ENCODE peak calls at places on chromosomes 13 and 19, in nine cellular contexts. S, O, C, V, Q, F, X, G and M are unnamed samples.

GRCh38 chr13:39571502-39572092 is 31.4 kb downstream of the LHFPL6 start:
- DNase-seq in C (peak), G (no peak), V (no peak), F (no peak), S (no peak), Q (no peak), X (no peak), O (no peak), M (no peak)

GRCh38 chr19:7004313-7004931 is 16.8 kb downstream of the MBD3L2B start:
- DNase-seq in F (no peak), V (no peak), G (peak), Q (no peak), S (no peak), O (peak), X (peak), C (no peak), M (no peak)

GRCh38 chr13:91302070-91302469 is 45.4 kb upstream of the MIR17HG start:
- DNase-seq in V (no peak), C (no peak), G (no peak), O (no peak), F (no peak), S (no peak), X (no peak), Q (no peak), M (no peak)

GRCh38 chr19:14127176-14127575 is 9.2 kb downstream of the ASF1B start:
- DNase-seq in G (peak), S (no peak), O (no peak), V (no peak), C (peak), X (no peak), F (no peak), Q (no peak), M (no peak)

GRCh38 chr13:107941345-107942029 is 273.8 kb downstream of the LIG4 start:
- DNase-seq in V (no peak), X (no peak), S (no peak), Q (no peak), G (no peak), O (no peak), C (no peak), F (no peak), M (no peak)

GRCh38 chr13:70203661-70204229 is 95.5 kb upstream of the KLHL1 start:
- DNase-seq in Q (no peak), O (no peak), V (no peak), X (peak), F (no peak), C (no peak), G (no peak), S (no peak), M (no peak)

GRCh38 chr19:41367848-41368301 is 3.9 kb upstream of the B9D2 start:
- DNase-seq in C (no peak), V (no peak), G (peak), F (no peak), O (peak), X (peak), Q (no peak), S (no peak), M (peak)

GRCh38 chr13:32883501-32883900 is 132.7 kb upstream of the KL start:
- DNase-seq in G (no peak), Q (no peak), V (no peak), F (no peak), C (no peak), O (peak), S (peak), X (no peak), M (no peak)

GRCh38 chr13:60759499-60759898 is 362.5 kb downstream of the TDRD3 start:
- DNase-seq in O (no peak), G (peak), S (no peak), Q (no peak), F (no peak), X (peak), C (no peak), V (no peak), M (no peak)

GRCh38 chr19:1113278-1113985 is 9.6 kb downstream of the GPX4 start:
- DNase-seq in G (peak), C (peak), Q (peak), F (peak), O (peak), V (peak), X (peak), S (peak), M (no peak)

GRCh38 chr13:109402976-109403375 is 383.4 kb downstream of the IRS2 start:
- DNase-seq in Q (no peak), F (no peak), C (no peak), S (no peak), X (no peak), O (no peak), V (no peak), G (no peak), M (no peak)

GRCh38 chr19:40393894-40394815 is 4.2 kb upstream of the HIPK4 start:
- DNase-seq in X (no peak), G (no peak), C (no peak), F (no peak), S (no peak), V (no peak), O (no peak), Q (no peak), M (no peak)

GRCh38 chr19:54653181-54653809 is 9.5 kb upstream of the LILRB4 start:
- DNase-seq in O (peak), C (no peak), F (no peak), G (no peak), V (no peak), X (peak), Q (no peak), S (no peak), M (no peak)

GRCh38 chr19:8135946-8136618 is 13.3 kb downstream of the FBN3 start:
- DNase-seq in F (no peak), V (no peak), G (no peak), X (no peak), O (no peak), S (no peak), Q (no peak), C (no peak), M (no peak)

GRCh38 chr19:7772752-7773291 is 9.8 kb downstream of the CLEC4M start:
- DNase-seq in F (no peak), O (no peak), C (no peak), G (no peak), V (no peak), S (no peak), Q (no peak), X (no peak), M (peak)

GRCh38 chr13:110047511-110047910 is 259.4 kb downstream of the COL4A1 start:
- DNase-seq in F (no peak), Q (peak), V (no peak), G (peak), O (peak), C (no peak), X (no peak), S (peak), M (no peak)

GRCh38 chr13:51643882-51644281 is 59.6 kb downstream of the WDFY2 start:
- DNase-seq in C (no peak), Q (no peak), O (peak), G (no peak), F (no peak), V (no peak), S (no peak), X (peak), M (peak)

GRCh38 chr13:31274345-31274870 is 74.6 kb downstream of the B3GLCT start:
- DNase-seq in X (no peak), S (no peak), G (no peak), F (no peak), C (no peak), V (no peak), Q (no peak), O (peak), M (no peak)

GRCh38 chr19:2084993-2085720 is 11.0 kb downstream of the MOB3A start:
- DNase-seq in S (no peak), Q (peak), G (peak), V (peak), C (peak), O (no peak), X (no peak), F (peak), M (no peak)

GRCh38 chr13:65592757-65593156 is 1637.4 kb downstream of the PCDH9 start:
- DNase-seq in V (no peak), O (peak), C (no peak), Q (no peak), G (no peak), S (no peak), X (no peak), F (no peak), M (no peak)

GRCh38 chr13:42549555-42549941 is 24.4 kb upstream of the TNFSF11 start:
- DNase-seq in V (no peak), C (no peak), O (no peak), G (no peak), X (no peak), S (no peak), Q (no peak), F (no peak), M (no peak)

GRCh38 chr19:38640368-38640767 is 7.1 kb upstream of the ACTN4 start:
- DNase-seq in G (no peak), F (no peak), X (no peak), S (no peak), Q (no peak), C (no peak), O (peak), V (no peak), M (no peak)

GRCh38 chr13:109869312-109870237 is 83.2 kb upstream of the IRS2 start:
- DNase-seq in X (peak), G (peak), O (peak), S (peak), F (no peak), C (peak), V (no peak), Q (peak), M (no peak)

GRCh38 chr19:2233601-2234280 is 2.4 kb downstream of the PLEKHJ1 start:
- DNase-seq in O (no peak), Q (no peak), S (no peak), C (no peak), X (no peak), V (no peak), F (no peak), G (no peak), M (no peak)

GRCh38 chr13:77565635-77566034 is 30.1 kb downstream of the SCEL start:
- DNase-seq in V (no peak), G (no peak), Q (no peak), C (no peak), F (no peak), X (peak), O (peak), S (no peak), M (no peak)

GRCh38 chr13:112113355-112113754 is 46.4 kb downstream of the SOX1 start:
- DNase-seq in Q (no peak), C (no peak), X (no peak), S (no peak), G (no peak), O (no peak), F (no peak), V (no peak), M (no peak)

GRCh38 chr19:44603201-44603945 is 10.0 kb upstream of the IGSF23 start:
- DNase-seq in S (peak), C (no peak), F (no peak), X (no peak), V (no peak), Q (no peak), G (peak), O (peak), M (no peak)

GRCh38 chr19:55973982-55974381 is 12.6 kb upstream of the NLRP5 start:
- DNase-seq in V (no peak), S (no peak), G (no peak), C (no peak), Q (no peak), O (no peak), F (no peak), X (no peak), M (no peak)

GRCh38 chr19:485583-486236 is 10.6 kb upstream of the MADCAM1 start:
- DNase-seq in G (peak), F (no peak), S (no peak), C (peak), O (no peak), V (no peak), Q (peak), X (no peak), M (no peak)

GRCh38 chr19:9881720-9882119 is 46.6 kb downstream of the PIN1 start:
- DNase-seq in Q (no peak), O (no peak), C (no peak), G (no peak), V (no peak), S (no peak), F (no peak), X (no peak), M (no peak)

GRCh38 chr19:47004012-47004465 is 15.6 kb upstream of the NPAS1 start:
- DNase-seq in X (no peak), F (no peak), G (no peak), S (no peak), V (no peak), C (no peak), O (no peak), Q (no peak), M (no peak)

GRCh38 chr19:47002853-47003610 is 16.6 kb upstream of the NPAS1 start:
- DNase-seq in F (no peak), X (no peak), S (no peak), C (no peak), O (no peak), G (no peak), V (no peak), Q (no peak), M (no peak)

GRCh38 chr19:47005164-47005641 is 14.4 kb upstream of the NPAS1 start:
- DNase-seq in S (no peak), Q (no peak), O (no peak), C (no peak), X (no peak), G (no peak), F (no peak), V (no peak), M (no peak)

GRCh38 chr19:47002106-47002766 is 17.4 kb upstream of the NPAS1 start:
- DNase-seq in X (peak), Q (no peak), G (no peak), S (no peak), V (no peak), C (peak), O (no peak), F (no peak), M (no peak)

DNA sequence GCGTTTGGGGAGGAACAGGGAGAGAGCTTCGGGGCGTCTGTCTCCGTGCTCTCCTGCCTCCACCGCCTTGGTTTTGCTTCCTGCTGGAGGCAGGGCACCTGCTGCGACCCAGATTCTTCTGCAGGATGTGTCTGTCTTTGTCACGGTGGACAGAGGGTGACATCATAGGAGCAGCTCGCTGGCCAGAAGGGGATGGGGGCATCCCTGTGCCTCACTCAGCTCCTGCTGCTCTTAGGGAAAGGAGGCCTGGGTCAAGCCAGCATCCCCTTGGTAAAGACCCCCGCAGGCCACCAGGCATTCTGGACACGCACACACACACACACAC is 16.1 kb upstream of the NPAS1 start:
- DNase-seq in V (no peak), G (no peak), S (no peak), Q (no peak), O (peak), C (no peak), X (no peak), F (no peak), M (no peak)
- H3K27ac ChIP-seq in V (no peak), G (no peak), S (no peak), Q (no peak), O (no peak), C (no peak), X (no peak), F (no peak), M (no peak)

GRCh38 chr19:42428676-42429075 is 1.5 kb upstream of the LIPE start:
- DNase-seq in X (no peak), C (no peak), Q (no peak), O (no peak), G (no peak), F (no peak), S (no peak), V (no peak), M (no peak)

GRCh38 chr19:42436006-42436405 is 6.7 kb downstream of the CXCL17 start:
- DNase-seq in O (no peak), Q (no peak), S (no peak), C (no peak), V (no peak), G (no peak), X (no peak), F (no peak), M (no peak)

GRCh38 chr19:42431486-42431885 is 4.3 kb upstream of the LIPE start:
- DNase-seq in Q (no peak), F (no peak), C (no peak), O (no peak), X (no peak), V (no peak), G (no peak), S (no peak), M (no peak)

GRCh38 chr19:42435316-42435715 is 7.4 kb downstream of the CXCL17 start:
- DNase-seq in X (no peak), S (no peak), V (no peak), C (no peak), F (no peak), O (no peak), Q (no peak), G (no peak), M (no peak)

GRCh38 chr19:42433503-42434260 is 6.5 kb upstream of the LIPE start:
- DNase-seq in S (peak), F (peak), Q (peak), X (peak), C (peak), G (peak), V (peak), O (peak), M (no peak)
- H3K27ac ChIP-seq in S (peak), F (no peak), Q (no peak), X (peak), C (peak), G (peak), V (no peak), O (no peak), M (no peak)

DNA sequence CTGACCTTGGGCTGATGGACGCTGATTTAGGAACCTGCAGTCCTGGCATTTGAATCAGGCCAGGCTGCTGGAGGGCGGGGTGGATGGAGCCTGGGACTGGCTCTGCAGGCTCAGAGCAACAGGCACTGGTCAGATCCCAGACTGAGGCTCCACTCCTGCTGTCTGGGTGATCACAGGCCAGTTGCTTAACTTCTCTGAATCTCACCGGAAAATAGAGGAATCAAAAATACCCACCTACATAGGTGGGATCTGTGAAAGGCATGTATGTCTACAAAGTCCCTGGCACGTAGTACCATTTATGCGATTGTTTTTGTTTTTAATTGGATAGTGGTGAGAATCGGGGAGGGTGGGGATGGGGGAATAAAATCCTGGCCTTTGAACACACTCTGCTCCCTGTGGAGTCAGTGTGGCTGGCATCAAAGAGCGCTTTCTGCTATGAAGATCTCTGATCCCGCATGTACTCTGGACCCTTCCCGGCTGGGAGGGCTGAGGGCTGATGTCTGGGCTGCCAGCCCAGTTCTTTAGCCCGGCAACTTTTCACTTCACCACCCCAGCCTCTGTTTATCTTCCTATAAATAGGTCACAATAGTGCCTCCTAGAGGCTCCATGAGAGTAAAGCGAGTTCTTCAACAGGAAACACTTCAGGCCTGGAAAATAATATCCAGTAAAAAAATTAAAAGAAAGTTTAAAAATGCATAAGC is 292.3 kb downstream of the ZNF536 start:
- DNase-seq in X (peak), S (no peak), G (peak), F (no peak), C (no peak), Q (no peak), O (peak), V (no peak), M (peak)
- H3K27ac ChIP-seq in X (no peak), S (no peak), G (peak), F (no peak), C (no peak), Q (no peak), O (no peak), V (no peak), M (no peak)

GRCh38 chr19:16541526-16542044 is 652 bp downstream of the CHERP start:
- DNase-seq in G (no peak), S (no peak), C (peak), X (no peak), V (no peak), O (peak), Q (no peak), F (no peak), M (no peak)

GRCh38 chr19:16542045-16542893 is at the start of gene CHERP:
- DNase-seq in O (peak), S (peak), Q (peak), V (peak), F (peak), X (peak), G (peak), C (peak), M (peak)

GRCh38 chr19:16542894-16543498 is 759 bp upstream of the CHERP start:
- DNase-seq in X (no peak), Q (no peak), V (no peak), G (no peak), F (no peak), S (no peak), O (no peak), C (no peak), M (no peak)

GRCh38 chr19:16544468-16545231 is 2.4 kb upstream of the CHERP start:
- DNase-seq in V (no peak), X (no peak), Q (no peak), F (no peak), O (no peak), S (no peak), G (no peak), C (no peak), M (no peak)

GRCh38 chr19:16540948-16541347 is 1.3 kb downstream of the CHERP start:
- DNase-seq in F (no peak), Q (no peak), S (no peak), V (no peak), C (no peak), X (no peak), G (no peak), O (no peak), M (no peak)
- H3K27ac ChIP-seq in F (peak), Q (no peak), S (no peak), V (peak), C (no peak), X (peak), G (no peak), O (no peak), M (peak)

GRCh38 chr19:36605101-36605838 is at the start of gene ZNF382:
- DNase-seq in Q (peak), S (peak), X (no peak), V (peak), F (peak), C (peak), G (peak), O (peak), M (no peak)
- H3K27ac ChIP-seq in Q (peak), S (peak), X (no peak), V (peak), F (peak), C (peak), G (peak), O (peak), M (no peak)

DNA sequence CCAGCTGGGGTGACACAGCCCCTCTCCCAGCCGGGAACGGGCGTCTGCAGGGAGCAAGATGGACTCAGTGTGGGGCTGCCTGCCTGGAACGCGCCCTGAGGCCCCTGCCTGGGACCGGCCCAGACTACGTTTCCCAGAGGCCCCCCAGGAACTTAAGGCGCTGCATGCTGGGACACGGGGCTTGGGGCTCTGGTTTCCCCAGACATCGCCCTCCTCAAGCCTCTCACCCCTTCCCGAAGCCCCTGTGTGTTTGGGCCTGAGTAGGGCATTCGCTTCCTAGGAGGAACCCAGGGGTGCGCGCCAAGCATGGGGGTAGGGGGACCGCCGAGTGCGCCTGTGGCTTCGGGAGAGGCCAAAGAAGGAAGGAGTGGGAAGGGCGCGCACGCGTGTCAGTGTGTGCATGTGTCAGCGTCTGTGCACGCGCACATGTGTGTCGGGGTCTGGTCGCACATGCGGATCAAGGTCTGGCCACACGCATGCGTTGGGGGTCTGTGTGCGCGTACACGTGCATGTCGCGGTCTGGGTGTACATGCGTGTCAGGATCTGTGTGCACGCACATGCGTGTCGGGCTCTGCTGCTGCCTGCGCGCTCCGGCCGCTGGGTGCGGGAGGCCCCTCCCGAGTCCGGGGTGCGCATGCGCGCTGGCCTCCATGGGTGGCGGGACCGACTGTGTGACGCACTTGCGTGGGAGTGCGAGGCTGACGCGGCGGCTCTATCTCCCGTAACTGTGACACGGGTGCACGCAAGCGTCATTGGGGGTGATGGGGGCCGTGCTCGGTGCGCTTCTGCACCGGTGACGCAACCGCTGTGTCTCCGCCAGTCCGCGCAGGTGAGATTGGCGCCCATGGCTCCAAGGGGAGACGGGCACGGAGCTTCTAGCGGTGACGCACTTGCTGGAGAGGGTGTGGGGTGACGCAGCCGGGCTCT is 16.2 kb downstream of the ZNF331 start:
- DNase-seq in O (peak), G (peak), C (peak), X (peak), V (peak), S (peak), Q (peak), F (peak), M (peak)
- H3K27ac ChIP-seq in O (peak), G (peak), C (peak), X (no peak), V (peak), S (peak), Q (peak), F (peak), M (peak)

GRCh38 chr19:48635966-48636858 is 967 bp downstream of the DBP start:
- DNase-seq in G (peak), C (peak), F (peak), O (no peak), Q (peak), S (peak), V (no peak), X (no peak), M (no peak)
- H3K27ac ChIP-seq in G (peak), C (peak), F (peak), O (no peak), Q (peak), S (peak), V (peak), X (peak), M (peak)